ENCODE peak calls at places on chromosome 1, in eight cellular contexts. D is pancreas, T is mammary epithelial cell, F is H7, C is lower lobe of right lung, V is fibroblast of lung, B is kidney epithelial cell, Z is tibial artery. W is an unnamed sample.

GRCh38 chr1:64757213-64757612 is 12.3 kb downstream of the RAVER2 start:
- DNase-seq in D (no peak), T (no peak), F (no peak), C (no peak), V (no peak), B (no peak), Z (no peak), W (no peak)

GRCh38 chr1:224747578-224747977 is 131.5 kb downstream of the CNIH3 start:
- DNase-seq in D (no peak), T (peak; percentile 50), F (no peak), C (no peak), V (peak; percentile 76), B (no peak), Z (no peak), W (no peak)

GRCh38 chr1:46041974-46042373 is 90.5 kb downstream of the PIK3R3 start:
- DNase-seq in D (no peak), T (no peak), F (no peak), C (no peak), V (peak; percentile 51), B (no peak), Z (no peak), W (no peak)

GRCh38 chr1:108663074-108663473 is 2.2 kb upstream of the HENMT1 start:
- DNase-seq in D (no peak), T (no peak), F (no peak), C (no peak), V (no peak), B (no peak), Z (no peak), W (no peak)

GRCh38 chr1:166538646-166539045 is 300.6 kb upstream of the POGK start:
- DNase-seq in D (no peak), T (no peak), F (no peak), C (no peak), V (no peak), B (no peak), Z (no peak), W (no peak)

GRCh38 chr1:231808990-231809389 is 182.4 kb downstream of the DISC1 start:
- DNase-seq in D (no peak), T (peak; percentile 61), F (no peak), C (no peak), V (peak; percentile 80), B (no peak), Z (peak; percentile 41), W (no peak)

GRCh38 chr1:182768973-182769372 is 20.6 kb upstream of the NPL start:
- DNase-seq in D (no peak), T (peak; percentile 30), F (no peak), C (no peak), V (peak; percentile 64), B (no peak), Z (no peak), W (no peak)

GRCh38 chr1:21284206-21285137 is 5.8 kb downstream of the ECE1 start:
- DNase-seq in D (peak; percentile 65), T (no peak), F (no peak), C (no peak), V (no peak), B (no peak), Z (no peak), W (no peak)

GRCh38 chr1:119987112-119987511 is 82.3 kb downstream of the NOTCH2 start:
- DNase-seq in D (no peak), T (peak; percentile 96), F (no peak), C (no peak), V (peak; percentile 97), B (peak; percentile 89), Z (no peak), W (no peak)

GRCh38 chr1:74316302-74316701 is 81.1 kb downstream of the TNNI3K start:
- DNase-seq in D (no peak), T (no peak), F (no peak), C (no peak), V (no peak), B (no peak), Z (no peak), W (peak; percentile 37)

GRCh38 chr1:31583995-31584868 is 7.9 kb downstream of the TINAGL1 start:
- DNase-seq in D (peak; percentile 86), T (no peak), F (no peak), C (peak; percentile 86), V (no peak), B (no peak), Z (peak; percentile 87), W (no peak)

GRCh38 chr1:85607126-85607912 is 26.8 kb downstream of the CCN1 start:
- DNase-seq in D (no peak), T (peak; percentile 98), F (peak; percentile 72), C (no peak), V (peak; percentile 100), B (peak; percentile 99), Z (no peak), W (peak; percentile 99)

GRCh38 chr1:30088594-30089556 is 634.5 kb downstream of the MATN1 start:
- DNase-seq in D (no peak), T (no peak), F (no peak), C (peak; percentile 67), V (no peak), B (no peak), Z (no peak), W (no peak)

GRCh38 chr1:24695202-24695974 is 49.9 kb upstream of the CLIC4 start:
- DNase-seq in D (no peak), T (no peak), F (no peak), C (peak; percentile 59), V (no peak), B (no peak), Z (peak; percentile 23), W (no peak)

GRCh38 chr1:38502772-38503171 is 356.8 kb downstream of the RRAGC start:
- DNase-seq in D (no peak), T (no peak), F (peak; percentile 77), C (no peak), V (peak; percentile 14), B (no peak), Z (no peak), W (peak; percentile 90)

GRCh38 chr1:66540434-66541032 is 6.6 kb downstream of the SGIP1 start:
- DNase-seq in D (no peak), T (no peak), F (no peak), C (no peak), V (peak; percentile 83), B (no peak), Z (no peak), W (peak; percentile 68)

GRCh38 chr1:81543764-81544163 is 257.0 kb upstream of the ADGRL2 start:
- DNase-seq in D (no peak), T (no peak), F (no peak), C (no peak), V (no peak), B (no peak), Z (no peak), W (no peak)

GRCh38 chr1:234125283-234125682 is 220.8 kb downstream of the SLC35F3 start:
- DNase-seq in D (no peak), T (peak; percentile 55), F (peak; percentile 72), C (no peak), V (peak; percentile 51), B (no peak), Z (no peak), W (peak; percentile 97)

GRCh38 chr1:202405928-202406327 is 57.4 kb downstream of the PPP1R12B start:
- DNase-seq in D (no peak), T (no peak), F (no peak), C (no peak), V (no peak), B (no peak), Z (no peak), W (no peak)

GRCh38 chr1:8047686-8048522 is 21.8 kb upstream of the ERRFI1 start:
- DNase-seq in D (no peak), T (peak; percentile 93), F (no peak), C (no peak), V (peak; percentile 94), B (no peak), Z (no peak), W (no peak)

GRCh38 chr1:95229042-95229441 is 5.0 kb upstream of the RWDD3 start:
- DNase-seq in D (no peak), T (no peak), F (no peak), C (no peak), V (peak; percentile 41), B (no peak), Z (no peak), W (no peak)

GRCh38 chr1:43853161-43853921 is 80.3 kb upstream of the ARTN start:
- DNase-seq in D (peak; percentile 53), T (peak; percentile 58), F (no peak), C (peak; percentile 83), V (peak; percentile 89), B (no peak), Z (peak; percentile 55), W (no peak)

GRCh38 chr1:119613769-119614358 is 34.2 kb downstream of the ZNF697 start:
- DNase-seq in D (peak; percentile 79), T (peak; percentile 76), F (peak; percentile 73), C (peak; percentile 82), V (peak; percentile 69), B (no peak), Z (peak; percentile 85), W (peak; percentile 96)

GRCh38 chr1:194466706-194467105 is 1280.3 kb upstream of the B3GALT2 start:
- DNase-seq in D (no peak), T (peak; percentile 2), F (no peak), C (no peak), V (peak; percentile 7), B (no peak), Z (no peak), W (peak; percentile 39)

GRCh38 chr1:6052543-6053205 is 7.0 kb downstream of the KCNAB2 start:
- DNase-seq in D (no peak), T (peak; percentile 46), F (peak; percentile 91), C (no peak), V (peak; percentile 56), B (peak; percentile 25), Z (peak; percentile 60), W (peak; percentile 92)

GRCh38 chr1:26360051-26360806 is 6.3 kb upstream of the CRYBG2 start:
- DNase-seq in D (no peak), T (no peak), F (peak; percentile 96), C (no peak), V (no peak), B (no peak), Z (no peak), W (peak; percentile 88)

GRCh38 chr1:39726600-39726999 is 12.1 kb upstream of the PPIE start:
- DNase-seq in D (no peak), T (no peak), F (no peak), C (no peak), V (no peak), B (no peak), Z (no peak), W (no peak)
- H3K27me3 ChIP-seq in D (no peaks in the 10 kb centered on the region), T (no peaks in the 10 kb centered on the region), F (peaks cover 88% of the 10 kb centered on the region), C (peaks cover 34% of the 10 kb centered on the region), V (peaks cover 29% of the 10 kb centered on the region), B (peaks cover 21% of the 10 kb centered on the region), Z (no peaks in the 10 kb centered on the region), W (peaks cover 100% of the 10 kb centered on the region)

GRCh38 chr1:184685116-184685515 is 69.5 kb downstream of the EDEM3 start:
- DNase-seq in D (no peak), T (no peak), F (no peak), C (no peak), V (no peak), B (no peak), Z (no peak), W (no peak)
- H3K27me3 ChIP-seq in D (no peaks in the 10 kb centered on the region), T (no peaks in the 10 kb centered on the region), F (no peaks in the 10 kb centered on the region), C (no peaks in the 10 kb centered on the region), V (no peaks in the 10 kb centered on the region), B (no peaks in the 10 kb centered on the region), Z (no peaks in the 10 kb centered on the region), W (no peaks in the 10 kb centered on the region)

GRCh38 chr1:161069731-161070270 is at the start of gene ARHGAP30:
- DNase-seq in D (peak; percentile 67), T (no peak), F (no peak), C (peak; percentile 92), V (no peak), B (no peak), Z (peak; percentile 58), W (peak; percentile 41)
- H3K27me3 ChIP-seq in D (no peaks in the 10 kb centered on the region), T (no peaks in the 10 kb centered on the region), F (no peaks in the 10 kb centered on the region), C (no peaks in the 10 kb centered on the region), V (peaks cover 4% of the 10 kb centered on the region), B (no peaks in the 10 kb centered on the region), Z (no peaks in the 10 kb centered on the region), W (no peaks in the 10 kb centered on the region)

GRCh38 chr1:3156936-3157335 is 87.9 kb downstream of the PRDM16 start:
- DNase-seq in D (no peak), T (no peak), F (peak; percentile 74), C (no peak), V (no peak), B (no peak), Z (no peak), W (no peak)
- H3K27me3 ChIP-seq in D (no peaks in the 10 kb centered on the region), T (no peaks in the 10 kb centered on the region), F (no peaks in the 10 kb centered on the region), C (peaks cover 25% of the 10 kb centered on the region), V (no peaks in the 10 kb centered on the region), B (peaks cover 18% of the 10 kb centered on the region), Z (no peaks in the 10 kb centered on the region), W (no peaks in the 10 kb centered on the region)